ENCODE peak calls at places on chromosomes 1 and 21, in four cellular contexts. G, U, C and P are unnamed samples. For H3K27me3, the result is how much of the 10 kb centered on the place peaks cover.

GRCh38 chr1:40691538-40692428 is at the start of gene NFYC:
- DNase-seq in G (peak), C (peak), U (peak), P (peak)

GRCh38 chr1:248404024-248404423 is 1.2 kb downstream of the OR2T1 start:
- DNase-seq in U (peak), G (no peak), C (no peak), P (no peak)

GRCh38 chr1:119227446-119227845 is 87.0 kb upstream of the WARS2 start:
- DNase-seq in C (no peak), U (no peak), G (no peak), P (no peak)

GRCh38 chr1:167820684-167821355 is 93.1 kb downstream of the ADCY10 start:
- DNase-seq in G (no peak), C (no peak), U (peak), P (peak)

GRCh38 chr1:220092694-220093093 is 1.2 kb upstream of the IARS2 start:
- DNase-seq in U (no peak), C (no peak), G (no peak), P (no peak)

GRCh38 chr1:182255494-182255893 is 136.1 kb downstream of the GLUL start:
- DNase-seq in C (no peak), G (no peak), U (no peak), P (no peak)

GRCh38 chr1:160018900-160019299 is 12.9 kb downstream of the PIGM start:
- DNase-seq in G (no peak), U (peak), C (no peak), P (no peak)

GRCh38 chr1:43781574-43781973 is 74.2 kb downstream of the ST3GAL3 start:
- DNase-seq in U (no peak), C (no peak), G (no peak), P (no peak)

GRCh38 chr1:109398343-109399225 is 866 bp upstream of the SORT1 start:
- DNase-seq in G (no peak), U (peak), C (no peak), P (no peak)

GRCh38 chr1:221839321-221839720 is 97.4 kb upstream of the DUSP10 start:
- DNase-seq in G (no peak), U (no peak), C (no peak), P (no peak)

GRCh38 chr1:210750468-210750867 is 383.5 kb downstream of the KCNH1 start:
- DNase-seq in C (no peak), U (no peak), G (no peak), P (no peak)

GRCh38 chr1:184311580-184311979 is 75.2 kb upstream of the C1orf21 start:
- DNase-seq in G (no peak), C (no peak), U (no peak), P (no peak)

GRCh38 chr1:54975709-54976108 is 4.7 kb upstream of the TMEM61 start:
- DNase-seq in U (no peak), G (no peak), C (no peak), P (no peak)

GRCh38 chr1:155091071-155092051 is 12.7 kb downstream of the EFNA3 start:
- DNase-seq in U (peak), G (peak), C (peak), P (peak)

GRCh38 chr1:208238710-208239517 is 5.3 kb downstream of the PLXNA2 start:
- DNase-seq in U (peak), C (no peak), G (no peak), P (no peak)

GRCh38 chr1:175840787-175841186 is 97.4 kb upstream of the TNR start:
- DNase-seq in U (no peak), C (no peak), G (no peak), P (no peak)

GRCh38 chr1:212595229-212595628 is 13.3 kb upstream of the ATF3 start:
- DNase-seq in C (no peak), U (no peak), G (no peak), P (no peak)

GRCh38 chr1:9196129-9197040 is 38.2 kb upstream of the H6PD start:
- DNase-seq in G (peak), C (peak), U (peak), P (peak)

GRCh38 chr1:18564661-18565060 is 66.0 kb upstream of the PAX7 start:
- DNase-seq in C (no peak), G (no peak), U (no peak), P (no peak)
- H3K27ac ChIP-seq in C (no peak), G (no peak), U (no peak), P (no peak)

DNA sequence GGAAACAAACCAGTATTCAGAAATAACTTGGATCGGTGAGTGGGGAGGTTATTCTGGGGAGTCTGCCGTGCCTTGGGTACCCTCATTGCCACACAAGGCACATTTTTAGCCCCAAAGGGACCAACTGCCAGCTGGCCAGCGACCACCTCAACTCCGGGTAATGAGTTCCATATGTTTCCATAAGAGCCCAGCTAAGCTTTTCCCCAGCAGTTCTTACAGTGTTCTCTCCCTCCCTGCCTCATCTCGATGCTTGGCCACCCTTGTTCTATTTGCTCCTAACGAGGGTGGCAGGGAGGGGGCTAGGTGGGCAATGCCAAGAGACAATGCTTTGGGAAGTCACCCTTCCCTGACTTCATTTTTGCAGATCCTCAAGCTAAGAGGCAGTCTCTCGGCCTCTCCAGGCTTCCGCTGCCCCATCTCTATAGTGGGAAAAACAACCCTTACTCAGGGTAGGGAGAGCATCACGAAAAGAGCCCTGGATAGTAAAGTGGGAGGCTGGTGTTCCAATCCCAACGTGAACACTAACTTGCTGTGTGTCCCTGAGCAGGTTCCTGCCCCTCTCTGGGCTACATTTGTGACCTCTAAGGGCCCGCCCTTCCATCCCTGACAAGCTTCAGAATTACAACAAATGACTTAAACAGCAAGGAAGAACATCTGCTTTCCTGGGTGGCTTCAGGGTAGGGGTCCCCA is 6.0 kb downstream of the ID3 start:
- DNase-seq in C (no peak), U (no peak), G (no peak), P (no peak)
- H3K4me3 ChIP-seq in C (no peak), U (no peak), G (no peak), P (no peak)

GRCh38 chr1:87134625-87135024 is 194.1 kb upstream of the LMO4 start:
- DNase-seq in G (no peak), U (no peak), C (no peak), P (no peak)

GRCh38 chr1:87135313-87135712 is 193.4 kb upstream of the LMO4 start:
- DNase-seq in G (no peak), U (no peak), C (no peak), P (no peak)

GRCh38 chr1:87134061-87134460 is 194.6 kb upstream of the LMO4 start:
- DNase-seq in G (no peak), C (no peak), U (no peak), P (no peak)

GRCh38 chr1:87136607-87137341 is 191.9 kb upstream of the LMO4 start:
- DNase-seq in U (no peak), C (no peak), G (no peak), P (no peak)

GRCh38 chr1:87137342-87137739 is 191.3 kb upstream of the LMO4 start:
- DNase-seq in C (no peak), U (no peak), G (no peak), P (no peak)
- H3K27me3 ChIP-seq in C (under half), U (under half), G (under half), P (under half)

GRCh38 chr21:42518216-42518615 is 4.6 kb downstream of the SLC37A1 start:
- DNase-seq in U (peak), G (no peak), C (no peak), P (peak)
- H3K27ac ChIP-seq in U (no peak), G (no peak), C (no peak), P (peak)

GRCh38 chr1:151398691-151399065 is 695 bp upstream of the PSMB4 start:
- DNase-seq in C (no peak), U (no peak), G (no peak), P (no peak)
- H3K4me3 ChIP-seq in C (peak), U (no peak), G (peak), P (no peak)

DNA sequence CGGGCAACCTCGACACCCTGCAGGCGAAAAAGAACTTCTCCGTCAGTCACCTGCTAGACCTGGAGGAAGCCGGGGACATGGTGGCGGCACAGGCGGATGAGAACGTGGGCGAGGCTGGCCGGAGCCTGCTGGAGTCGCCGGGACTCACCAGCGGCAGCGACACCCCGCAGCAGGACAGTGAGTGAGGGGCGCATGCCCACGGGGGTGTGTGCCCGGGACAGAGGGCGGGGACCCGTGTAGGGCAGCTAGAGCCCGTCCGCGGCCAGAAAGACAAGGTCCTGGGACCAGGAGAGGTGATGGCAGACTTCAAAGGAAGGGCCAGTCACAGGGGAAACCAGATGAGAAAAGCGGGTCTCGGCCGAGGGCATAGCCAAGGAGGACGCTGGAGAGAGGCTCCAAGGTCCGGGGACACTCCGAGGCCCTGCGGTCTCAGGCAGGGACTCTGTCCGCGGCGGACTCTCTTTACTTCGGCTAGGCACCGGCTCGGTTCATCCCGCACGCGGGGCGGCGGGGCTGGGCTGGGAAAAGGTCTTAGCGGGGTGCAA is 424 bp downstream of the PRRX1 start:
- DNase-seq in G (peak), U (peak), C (no peak), P (peak)
- H3K27me3 ChIP-seq in G (half or more), U (under half), C (half or more), P (under half)

DNA sequence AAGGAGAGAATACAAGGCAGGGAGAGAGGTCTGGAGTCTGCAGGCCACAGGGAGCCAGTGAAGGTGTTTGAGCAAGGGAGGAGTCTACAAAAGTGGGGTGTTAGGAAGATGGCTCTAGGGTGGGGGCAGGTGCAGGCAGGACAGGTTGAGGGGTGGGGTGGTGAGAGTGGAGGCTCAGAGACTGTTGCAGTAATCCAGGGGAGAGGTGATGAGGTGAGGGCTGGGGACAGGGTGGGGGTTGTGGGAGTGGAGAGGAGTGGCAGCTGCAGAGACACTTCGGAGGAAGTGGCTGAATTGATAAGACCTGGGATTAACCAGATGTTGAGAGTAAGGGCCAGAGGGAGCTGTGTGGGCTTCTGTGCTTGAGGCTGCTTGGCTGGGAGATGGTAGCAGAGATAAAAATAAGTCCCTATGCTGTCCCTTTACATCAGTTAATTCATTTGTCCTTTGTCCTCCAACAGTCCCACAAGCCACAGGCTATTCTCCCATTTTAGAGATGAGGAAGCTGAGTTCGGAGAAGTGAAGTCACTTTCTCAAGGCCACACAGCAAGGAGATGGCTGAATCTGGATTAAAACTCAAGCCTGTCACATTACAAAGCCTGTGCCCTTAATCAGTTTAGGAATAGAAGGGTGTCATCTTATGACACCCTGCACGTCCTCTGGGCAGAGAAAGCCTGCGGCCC is 54.8 kb upstream of the SYNC start:
- DNase-seq in G (no peak), C (no peak), U (no peak), P (no peak)
- H3K27ac ChIP-seq in G (no peak), C (no peak), U (no peak), P (peak)

GRCh38 chr1:225878282-225878681 is 3.9 kb downstream of the TMEM63A start:
- DNase-seq in C (no peak), G (peak), U (no peak), P (no peak)

GRCh38 chr1:225879521-225880209 is 2.5 kb downstream of the TMEM63A start:
- DNase-seq in C (no peak), U (peak), G (peak), P (no peak)

GRCh38 chr1:225876900-225877510 is 5.2 kb downstream of the TMEM63A start:
- DNase-seq in C (no peak), U (no peak), G (peak), P (no peak)

GRCh38 chr1:225875044-225875822 is 6.9 kb downstream of the TMEM63A start:
- DNase-seq in U (peak), C (peak), G (peak), P (no peak)

GRCh38 chr1:225877570-225877969 is 4.6 kb downstream of the TMEM63A start:
- DNase-seq in C (peak), U (no peak), G (peak), P (peak)
- H3K4me3 ChIP-seq in C (no peak), U (no peak), G (no peak), P (no peak)

DNA sequence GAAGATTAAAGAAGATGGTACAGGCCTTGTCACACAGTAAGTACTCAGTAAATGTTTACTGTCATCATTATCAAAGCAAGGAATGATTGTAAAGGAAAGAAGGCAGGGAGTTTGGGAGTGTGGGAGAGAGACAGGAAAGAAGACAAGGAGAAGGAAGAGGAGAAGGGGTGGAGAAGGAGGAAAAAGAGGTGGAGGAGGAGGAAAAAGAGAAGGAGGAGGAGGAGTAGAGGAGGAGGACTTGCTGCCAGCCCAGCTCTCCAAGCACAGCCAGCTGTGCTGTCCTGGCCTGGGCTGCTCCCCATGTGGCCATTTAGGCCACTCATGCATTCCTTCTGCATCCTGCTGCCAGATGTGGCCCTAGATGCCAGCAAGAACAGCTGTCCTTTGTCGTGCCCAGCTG is 7.5 kb upstream of the DISP3 start:
- DNase-seq in U (no peak), C (no peak), G (no peak), P (no peak)
- H3K27me3 ChIP-seq in U (under half), C (under half), G (under half), P (under half)

GRCh38 chr1:94047914-94048313 is 73.0 kb downstream of the ABCA4 start:
- DNase-seq in G (no peak), C (no peak), U (no peak), P (no peak)
- H3K27ac ChIP-seq in G (peak), C (peak), U (no peak), P (peak)